ENCODE peak calls at places on chromosomes 5 and 9, in eight cellular contexts. U, G, R, S, N, T, J and C are unnamed samples.

GRCh38 chr9:111330124-111330523 is at the start of gene OR2K2:
- DNase-seq in T (no peak), S (no peak), N (no peak), G (no peak), R (no peak), J (no peak), U (no peak), C (no peak)

GRCh38 chr9:131633491-131634031 is 88.2 kb downstream of the PRRT1B start:
- DNase-seq in J (no peak), S (no peak), U (no peak), R (no peak), T (no peak), G (no peak), N (no peak), C (no peak)

GRCh38 chr5:89560724-89561123 is 677.7 kb upstream of the MEF2C start:
- DNase-seq in T (no peak), G (no peak), J (no peak), R (no peak), U (no peak), N (no peak), S (peak; percentile 49), C (no peak)

GRCh38 chr5:41065691-41066335 is 5.3 kb downstream of the MROH2B start:
- DNase-seq in U (no peak), R (no peak), S (no peak), G (no peak), T (no peak), N (no peak), J (no peak), C (no peak)

GRCh38 chr5:3825888-3826465 is 230.3 kb downstream of the IRX1 start:
- DNase-seq in T (no peak), N (no peak), U (no peak), J (no peak), G (no peak), R (no peak), S (no peak), C (no peak)

GRCh38 chr9:137254624-137255447 is at the start of gene NELFB:
- DNase-seq in S (peak; percentile 80), U (peak; percentile 97), G (peak; percentile 94), R (peak; percentile 95), J (peak; percentile 96), N (peak; percentile 100), T (peak; percentile 94), C (peak; percentile 91)

GRCh38 chr9:125430611-125431305 is 169.1 kb downstream of the GAPVD1 start:
- DNase-seq in S (no peak), R (no peak), N (no peak), G (no peak), J (no peak), U (no peak), T (no peak), C (no peak)

GRCh38 chr5:174877987-174878386 is 153.6 kb downstream of the MSX2 start:
- DNase-seq in J (no peak), T (no peak), S (no peak), R (no peak), G (no peak), N (no peak), U (no peak), C (no peak)

GRCh38 chr5:2542821-2543220 is 208.7 kb downstream of the IRX2 start:
- DNase-seq in T (no peak), S (no peak), U (no peak), R (no peak), J (no peak), N (no peak), G (no peak), C (no peak)

GRCh38 chr9:116151966-116152381 is 1.6 kb upstream of the PAPPA start:
- DNase-seq in T (no peak), G (no peak), R (no peak), U (no peak), J (no peak), N (no peak), S (peak; percentile 95), C (no peak)